ENCODE peak calls at places on chromosomes 4 and X, in seven cellular contexts. One of them, this sample, is unnamed. For H3K36me3, the result is how much of the 10 kb centered on the place peaks cover.

GRCh38 chrX:68413254-68413653 is 20.0 kb downstream of the OPHN1 start:
- DNase-seq in ascending aorta: no peak
- DNase-seq in SK-N-SH: no peak
- DNase-seq in endothelial cell of umbilical vein: no peak
- DNase-seq in GM23338: no peak
- DNase-seq in mammary epithelial cell: no peak
- DNase-seq in CD8-positive, alpha-beta T cell: no peak
- DNase-seq in this sample: no peak

GRCh38 chr4:52037730-52038108 is 380 bp downstream of the SGCB start:
- DNase-seq in ascending aorta: no peak
- DNase-seq in GM23338: peak
- DNase-seq in mammary epithelial cell: peak
- DNase-seq in endothelial cell of umbilical vein: peak
- DNase-seq in CD8-positive, alpha-beta T cell: peak
- DNase-seq in SK-N-SH: peak
- DNase-seq in this sample: no peak

GRCh38 chr4:56704074-56704473 is 23.0 kb upstream of the HOPX start:
- DNase-seq in SK-N-SH: no peak
- DNase-seq in CD8-positive, alpha-beta T cell: no peak
- DNase-seq in ascending aorta: no peak
- DNase-seq in endothelial cell of umbilical vein: no peak
- DNase-seq in mammary epithelial cell: no peak
- DNase-seq in GM23338: no peak
- DNase-seq in this sample: no peak

GRCh38 chrX:133819546-133819945 is 165.8 kb downstream of the GPC3 start:
- DNase-seq in CD8-positive, alpha-beta T cell: no peak
- DNase-seq in GM23338: no peak
- DNase-seq in mammary epithelial cell: no peak
- DNase-seq in SK-N-SH: no peak
- DNase-seq in endothelial cell of umbilical vein: no peak
- DNase-seq in ascending aorta: no peak
- DNase-seq in this sample: no peak

GRCh38 chrX:73561791-73562190 is 1.2 kb upstream of the CHIC1 start:
- DNase-seq in SK-N-SH: no peak
- DNase-seq in endothelial cell of umbilical vein: no peak
- DNase-seq in GM23338: no peak
- DNase-seq in CD8-positive, alpha-beta T cell: no peak
- DNase-seq in ascending aorta: no peak
- DNase-seq in mammary epithelial cell: no peak
- DNase-seq in this sample: no peak

GRCh38 chr4:184330008-184330400 is 112.3 kb upstream of the ENPP6 start:
- DNase-seq in CD8-positive, alpha-beta T cell: no peak
- DNase-seq in SK-N-SH: no peak
- DNase-seq in endothelial cell of umbilical vein: no peak
- DNase-seq in mammary epithelial cell: peak
- DNase-seq in ascending aorta: no peak
- DNase-seq in GM23338: no peak
- DNase-seq in this sample: peak

GRCh38 chr4:21012851-21013331 is 312.6 kb downstream of the PACRGL start:
- DNase-seq in CD8-positive, alpha-beta T cell: no peak
- DNase-seq in mammary epithelial cell: peak
- DNase-seq in ascending aorta: no peak
- DNase-seq in SK-N-SH: no peak
- DNase-seq in endothelial cell of umbilical vein: peak
- DNase-seq in GM23338: no peak
- DNase-seq in this sample: no peak

GRCh38 chr4:139017861-139018260 is 2.3 kb downstream of the NOCT start:
- DNase-seq in endothelial cell of umbilical vein: no peak
- DNase-seq in mammary epithelial cell: no peak
- DNase-seq in SK-N-SH: no peak
- DNase-seq in CD8-positive, alpha-beta T cell: no peak
- DNase-seq in GM23338: no peak
- DNase-seq in ascending aorta: no peak
- DNase-seq in this sample: no peak

GRCh38 chr4:77665381-77666069 is 59.9 kb downstream of the CXCL13 start:
- DNase-seq in mammary epithelial cell: peak
- DNase-seq in GM23338: no peak
- DNase-seq in endothelial cell of umbilical vein: no peak
- DNase-seq in ascending aorta: no peak
- DNase-seq in SK-N-SH: no peak
- DNase-seq in CD8-positive, alpha-beta T cell: no peak
- DNase-seq in this sample: no peak

GRCh38 chr4:4480685-4481393 is 61.0 kb downstream of the STX18 start:
- DNase-seq in CD8-positive, alpha-beta T cell: no peak
- DNase-seq in SK-N-SH: peak
- DNase-seq in ascending aorta: no peak
- DNase-seq in endothelial cell of umbilical vein: peak
- DNase-seq in mammary epithelial cell: no peak
- DNase-seq in GM23338: no peak
- DNase-seq in this sample: no peak

GRCh38 chr4:93183589-93183988 is 645.0 kb upstream of the ATOH1 start:
- DNase-seq in endothelial cell of umbilical vein: peak
- DNase-seq in SK-N-SH: no peak
- DNase-seq in ascending aorta: no peak
- DNase-seq in mammary epithelial cell: peak
- DNase-seq in CD8-positive, alpha-beta T cell: no peak
- DNase-seq in GM23338: no peak
- DNase-seq in this sample: no peak

GRCh38 chr4:145154573-145154972 is 25.8 kb downstream of the OTUD4 start:
- DNase-seq in ascending aorta: no peak
- DNase-seq in CD8-positive, alpha-beta T cell: no peak
- DNase-seq in GM23338: peak
- DNase-seq in mammary epithelial cell: peak
- DNase-seq in endothelial cell of umbilical vein: peak
- DNase-seq in SK-N-SH: no peak
- DNase-seq in this sample: no peak

GRCh38 chrX:101462892-101463291 is 22.4 kb upstream of the ARMCX4 start:
- DNase-seq in GM23338: peak
- DNase-seq in CD8-positive, alpha-beta T cell: no peak
- DNase-seq in ascending aorta: no peak
- DNase-seq in mammary epithelial cell: peak
- DNase-seq in SK-N-SH: peak
- DNase-seq in endothelial cell of umbilical vein: peak
- DNase-seq in this sample: no peak

GRCh38 chrX:146054311-146054710 is 236.7 kb downstream of the SLITRK2 start:
- DNase-seq in GM23338: no peak
- DNase-seq in SK-N-SH: no peak
- DNase-seq in ascending aorta: no peak
- DNase-seq in endothelial cell of umbilical vein: no peak
- DNase-seq in CD8-positive, alpha-beta T cell: no peak
- DNase-seq in mammary epithelial cell: no peak
- DNase-seq in this sample: no peak

GRCh38 chr4:115279300-115279699 is 165.9 kb upstream of the NDST4 start:
- DNase-seq in endothelial cell of umbilical vein: no peak
- DNase-seq in CD8-positive, alpha-beta T cell: no peak
- DNase-seq in mammary epithelial cell: peak
- DNase-seq in GM23338: no peak
- DNase-seq in ascending aorta: no peak
- DNase-seq in SK-N-SH: no peak
- DNase-seq in this sample: peak

GRCh38 chrX:40175416-40176255 is 77.9 kb upstream of the BCOR start:
- DNase-seq in ascending aorta: no peak
- DNase-seq in mammary epithelial cell: no peak
- DNase-seq in endothelial cell of umbilical vein: peak
- DNase-seq in CD8-positive, alpha-beta T cell: peak
- DNase-seq in GM23338: peak
- DNase-seq in SK-N-SH: peak
- DNase-seq in this sample: no peak

GRCh38 chrX:115018944-115019343 is 1.5 kb upstream of the IL13RA2 start:
- DNase-seq in mammary epithelial cell: peak
- DNase-seq in SK-N-SH: no peak
- DNase-seq in endothelial cell of umbilical vein: no peak
- DNase-seq in CD8-positive, alpha-beta T cell: no peak
- DNase-seq in ascending aorta: no peak
- DNase-seq in GM23338: no peak
- DNase-seq in this sample: no peak

GRCh38 chr4:15755781-15756180 is 22.3 kb upstream of the CD38 start:
- DNase-seq in GM23338: no peak
- DNase-seq in endothelial cell of umbilical vein: no peak
- DNase-seq in SK-N-SH: no peak
- DNase-seq in mammary epithelial cell: no peak
- DNase-seq in ascending aorta: no peak
- DNase-seq in CD8-positive, alpha-beta T cell: no peak
- DNase-seq in this sample: no peak
- H3K36me3 ChIP-seq in GM23338: under half
- H3K36me3 ChIP-seq in endothelial cell of umbilical vein: under half
- H3K36me3 ChIP-seq in SK-N-SH: under half
- H3K36me3 ChIP-seq in mammary epithelial cell: under half
- H3K36me3 ChIP-seq in ascending aorta: under half
- H3K36me3 ChIP-seq in CD8-positive, alpha-beta T cell: under half
- H3K36me3 ChIP-seq in this sample: under half

DNA sequence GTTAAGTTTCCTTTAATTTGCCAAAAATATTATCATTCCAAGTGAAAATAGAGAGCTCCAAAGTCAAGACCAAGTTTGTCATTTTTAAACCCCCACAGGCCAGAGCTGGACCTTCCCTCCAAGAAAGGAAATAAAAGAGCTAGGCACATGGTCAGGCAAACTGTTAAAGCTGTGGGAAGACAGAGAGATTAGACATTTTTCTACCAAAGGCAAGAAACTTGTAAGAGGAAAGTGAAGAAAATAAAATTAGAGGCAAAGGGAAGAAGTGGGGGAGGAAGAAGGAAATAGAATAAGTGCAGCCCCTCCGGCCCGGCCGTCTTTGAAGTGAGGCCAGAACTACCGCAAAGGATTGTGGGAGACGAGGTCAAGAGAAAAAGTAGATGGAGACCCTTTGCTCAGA is 47.9 kb upstream of the HAND2 start:
- DNase-seq in GM23338: no peak
- DNase-seq in CD8-positive, alpha-beta T cell: no peak
- DNase-seq in endothelial cell of umbilical vein: no peak
- DNase-seq in ascending aorta: no peak
- DNase-seq in mammary epithelial cell: no peak
- DNase-seq in SK-N-SH: no peak
- DNase-seq in this sample: no peak
- TF ChIP-seq CTCF in GM23338: no peak
- TF ChIP-seq CTCF in CD8-positive, alpha-beta T cell: no peak
- TF ChIP-seq CTCF in endothelial cell of umbilical vein: no peak
- TF ChIP-seq CTCF in ascending aorta: no peak
- TF ChIP-seq CTCF in mammary epithelial cell: no peak
- TF ChIP-seq CTCF in SK-N-SH: no peak
- TF ChIP-seq CTCF in this sample: no peak

GRCh38 chr4:110130578-110131358 is 67.6 kb downstream of the ELOVL6 start:
- DNase-seq in SK-N-SH: no peak
- DNase-seq in ascending aorta: no peak
- DNase-seq in GM23338: no peak
- DNase-seq in CD8-positive, alpha-beta T cell: no peak
- DNase-seq in endothelial cell of umbilical vein: no peak
- DNase-seq in mammary epithelial cell: peak
- DNase-seq in this sample: no peak

GRCh38 chr4:110135523-110135922 is 62.9 kb downstream of the ELOVL6 start:
- DNase-seq in endothelial cell of umbilical vein: no peak
- DNase-seq in GM23338: no peak
- DNase-seq in ascending aorta: no peak
- DNase-seq in mammary epithelial cell: no peak
- DNase-seq in SK-N-SH: no peak
- DNase-seq in CD8-positive, alpha-beta T cell: no peak
- DNase-seq in this sample: no peak

GRCh38 chr4:110137819-110138218 is 60.6 kb downstream of the ELOVL6 start:
- DNase-seq in SK-N-SH: no peak
- DNase-seq in endothelial cell of umbilical vein: no peak
- DNase-seq in ascending aorta: no peak
- DNase-seq in mammary epithelial cell: no peak
- DNase-seq in GM23338: no peak
- DNase-seq in CD8-positive, alpha-beta T cell: no peak
- DNase-seq in this sample: no peak

GRCh38 chr4:110132822-110133719 is 65.3 kb downstream of the ELOVL6 start:
- DNase-seq in ascending aorta: no peak
- DNase-seq in endothelial cell of umbilical vein: no peak
- DNase-seq in GM23338: no peak
- DNase-seq in mammary epithelial cell: no peak
- DNase-seq in SK-N-SH: no peak
- DNase-seq in CD8-positive, alpha-beta T cell: no peak
- DNase-seq in this sample: no peak

DNA sequence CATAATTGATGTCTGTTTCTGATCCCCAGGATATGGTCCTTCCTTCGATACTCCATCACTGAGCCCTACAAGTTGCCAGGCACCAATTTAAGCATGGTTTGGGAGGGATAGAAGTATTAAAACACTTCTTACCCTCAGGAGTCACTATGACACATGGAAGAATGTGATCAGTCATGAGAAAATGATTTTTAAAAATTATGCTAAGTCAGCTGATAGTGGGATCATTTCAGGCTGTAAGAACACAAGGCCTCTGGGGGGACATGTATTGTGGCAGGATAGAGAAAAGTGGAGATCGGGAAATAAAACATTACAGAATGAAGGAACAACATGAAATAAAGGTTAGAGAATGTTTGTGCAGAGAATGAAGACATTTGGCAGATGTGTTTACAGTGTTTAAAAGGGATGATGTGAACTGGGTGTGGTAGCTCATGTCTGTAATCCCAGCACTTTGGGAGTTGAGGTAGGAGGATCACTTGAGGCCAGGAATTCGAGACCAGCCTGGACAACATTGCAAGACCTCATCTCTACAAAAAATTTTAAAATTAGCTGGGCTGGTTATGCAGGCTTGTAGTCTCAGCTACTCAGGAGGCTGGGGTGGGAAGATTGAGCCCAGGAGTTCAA is 64.0 kb downstream of the ELOVL6 start:
- DNase-seq in SK-N-SH: no peak
- DNase-seq in mammary epithelial cell: no peak
- DNase-seq in endothelial cell of umbilical vein: no peak
- DNase-seq in GM23338: no peak
- DNase-seq in CD8-positive, alpha-beta T cell: no peak
- DNase-seq in ascending aorta: no peak
- DNase-seq in this sample: no peak
- H3K36me3 ChIP-seq in SK-N-SH: under half
- H3K36me3 ChIP-seq in mammary epithelial cell: under half
- H3K36me3 ChIP-seq in endothelial cell of umbilical vein: under half
- H3K36me3 ChIP-seq in GM23338: under half
- H3K36me3 ChIP-seq in CD8-positive, alpha-beta T cell: under half
- H3K36me3 ChIP-seq in ascending aorta: under half
- H3K36me3 ChIP-seq in this sample: under half

DNA sequence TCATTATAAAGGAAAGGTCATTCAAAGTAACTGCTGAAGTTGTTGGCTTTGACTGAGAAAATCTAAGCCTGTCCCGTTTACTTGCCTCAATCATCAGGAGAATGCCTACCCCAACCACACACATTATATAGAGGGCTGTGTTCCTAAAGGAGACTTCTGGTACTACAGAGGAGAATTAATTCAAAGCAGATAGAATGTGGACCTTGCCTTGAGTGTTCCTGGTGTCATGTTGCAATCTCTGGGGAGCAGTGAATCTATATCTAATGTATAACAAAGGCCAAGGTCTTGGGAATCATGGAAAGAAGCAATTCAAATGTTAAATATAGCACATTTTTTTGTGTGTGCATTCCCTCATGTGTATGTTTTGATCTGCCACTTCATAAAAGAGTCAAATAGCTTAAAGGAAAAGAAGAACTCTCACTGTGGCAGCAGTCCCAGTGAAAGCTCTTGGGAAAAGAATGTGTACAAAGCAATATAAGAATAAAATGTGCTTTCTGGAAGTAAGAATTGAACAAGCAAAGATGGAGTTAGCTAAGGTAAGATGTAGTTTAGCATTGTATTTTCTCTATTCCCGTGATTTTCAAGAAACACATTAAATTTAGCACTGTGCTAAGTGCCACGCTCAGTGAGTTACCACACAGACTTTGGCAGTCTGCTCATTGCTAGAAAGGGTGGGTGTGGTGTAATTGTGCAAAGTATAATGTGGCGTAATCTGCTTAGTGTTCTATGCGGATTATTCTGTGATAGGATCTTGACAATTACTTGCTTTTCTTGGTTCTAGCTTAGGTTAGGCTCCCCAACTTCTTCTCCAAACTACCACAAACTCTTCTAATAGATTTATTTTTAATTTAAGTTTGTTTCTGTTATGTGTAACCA is 13.7 kb downstream of the ADH6 start:
- DNase-seq in CD8-positive, alpha-beta T cell: no peak
- DNase-seq in SK-N-SH: no peak
- DNase-seq in mammary epithelial cell: no peak
- DNase-seq in ascending aorta: no peak
- DNase-seq in endothelial cell of umbilical vein: no peak
- DNase-seq in GM23338: peak
- DNase-seq in this sample: no peak
- TF ChIP-seq CTCF in CD8-positive, alpha-beta T cell: no peak
- TF ChIP-seq CTCF in SK-N-SH: no peak
- TF ChIP-seq CTCF in mammary epithelial cell: no peak
- TF ChIP-seq CTCF in ascending aorta: no peak
- TF ChIP-seq CTCF in endothelial cell of umbilical vein: no peak
- TF ChIP-seq CTCF in GM23338: no peak
- TF ChIP-seq CTCF in this sample: no peak

This sample was measured in kidney epithelial cell.